ENCODE peak calls at places on chromosomes 12 and 14, in seven cellular contexts. L, N, O, M, U, E and C are unnamed samples.

GRCh38 chr14:63432228-63432627 is 110.9 kb downstream of the PPP2R5E start:
- DNase-seq in L (no peak), N (no peak), O (no peak), M (no peak), U (no peak), E (no peak), C (no peak)

GRCh38 chr12:96487214-96487613 is 2.2 kb upstream of the CFAP54 start:
- DNase-seq in L (no peak), N (peak), O (peak), M (peak), U (no peak), E (no peak), C (peak)

GRCh38 chr12:125794401-125794800 is 729.2 kb downstream of the AACS start:
- DNase-seq in L (no peak), N (peak), O (peak), M (no peak), U (no peak), E (no peak), C (no peak)

GRCh38 chr14:55451398-55451797 is 11.0 kb upstream of the TBPL2 start:
- DNase-seq in L (no peak), N (no peak), O (peak), M (no peak), U (no peak), E (no peak), C (peak)

GRCh38 chr14:54947230-54947629 is 44.6 kb upstream of the GCH1 start:
- DNase-seq in L (no peak), N (no peak), O (no peak), M (no peak), U (peak), E (no peak), C (no peak)

GRCh38 chr12:98587084-98587483 is 6.4 kb upstream of the SLC25A3 start:
- DNase-seq in L (no peak), N (no peak), O (no peak), M (no peak), U (no peak), E (no peak), C (no peak)

GRCh38 chr14:53626771-53627170 is 329.9 kb downstream of the BMP4 start:
- DNase-seq in L (no peak), N (no peak), O (no peak), M (no peak), U (no peak), E (no peak), C (no peak)

GRCh38 chr14:98514016-98514415 is 758.0 kb downstream of the BCL11B start:
- DNase-seq in L (no peak), N (no peak), O (no peak), M (no peak), U (no peak), E (no peak), C (no peak)

GRCh38 chr12:94145231-94145979 is 3.0 kb upstream of the PLXNC1 start:
- DNase-seq in L (no peak), N (peak), O (peak), M (peak), U (no peak), E (no peak), C (peak)

GRCh38 chr12:5435161-5435560 is 3.3 kb downstream of the NTF3 start:
- DNase-seq in L (no peak), N (no peak), O (no peak), M (no peak), U (no peak), E (no peak), C (no peak)

GRCh38 chr12:50505945-50506344 is 1.2 kb downstream of the DIP2B start:
- DNase-seq in L (no peak), N (peak), O (peak), M (no peak), U (no peak), E (no peak), C (peak)

GRCh38 chr14:50766338-50766886 is 64.5 kb downstream of the NIN start:
- DNase-seq in L (no peak), N (peak), O (no peak), M (no peak), U (no peak), E (no peak), C (peak)

GRCh38 chr14:89856871-89857345 is 97.6 kb downstream of the EFCAB11 start:
- DNase-seq in L (no peak), N (peak), O (peak), M (peak), U (no peak), E (no peak), C (peak)

GRCh38 chr12:1360812-1361211 is 233.6 kb downstream of the FBXL14 start:
- DNase-seq in L (peak), N (peak), O (peak), M (peak), U (no peak), E (no peak), C (peak)

GRCh38 chr12:115203661-115204060 is 519.7 kb upstream of the TBX3 start:
- DNase-seq in L (peak), N (no peak), O (peak), M (no peak), U (no peak), E (no peak), C (peak)

GRCh38 chr12:28800129-28800528 is 348.9 kb upstream of the FAR2 start:
- DNase-seq in L (no peak), N (no peak), O (no peak), M (no peak), U (no peak), E (no peak), C (no peak)

GRCh38 chr14:97290065-97290464 is 492.9 kb downstream of the VRK1 start:
- DNase-seq in L (no peak), N (no peak), O (no peak), M (no peak), U (no peak), E (no peak), C (no peak)

GRCh38 chr12:130702966-130703732 is 12.9 kb downstream of the RIMBP2 start:
- DNase-seq in L (no peak), N (no peak), O (no peak), M (no peak), U (no peak), E (no peak), C (no peak)

GRCh38 chr12:125773033-125773432 is 707.8 kb downstream of the AACS start:
- DNase-seq in L (no peak), N (no peak), O (no peak), M (peak), U (no peak), E (no peak), C (no peak)

GRCh38 chr12:14394317-14395058 is 29.0 kb downstream of the ATF7IP start:
- DNase-seq in L (peak), N (peak), O (peak), M (peak), U (peak), E (no peak), C (peak)

GRCh38 chr12:14390885-14391530 is 25.5 kb downstream of the ATF7IP start:
- DNase-seq in L (no peak), N (no peak), O (no peak), M (no peak), U (peak), E (no peak), C (no peak)

GRCh38 chr12:14396071-14396470 is 30.6 kb downstream of the ATF7IP start:
- DNase-seq in L (no peak), N (no peak), O (no peak), M (no peak), U (peak), E (no peak), C (peak)

GRCh38 chr12:14395059-14395778 is 29.7 kb downstream of the ATF7IP start:
- DNase-seq in L (no peak), N (no peak), O (no peak), M (no peak), U (no peak), E (no peak), C (no peak)

DNA sequence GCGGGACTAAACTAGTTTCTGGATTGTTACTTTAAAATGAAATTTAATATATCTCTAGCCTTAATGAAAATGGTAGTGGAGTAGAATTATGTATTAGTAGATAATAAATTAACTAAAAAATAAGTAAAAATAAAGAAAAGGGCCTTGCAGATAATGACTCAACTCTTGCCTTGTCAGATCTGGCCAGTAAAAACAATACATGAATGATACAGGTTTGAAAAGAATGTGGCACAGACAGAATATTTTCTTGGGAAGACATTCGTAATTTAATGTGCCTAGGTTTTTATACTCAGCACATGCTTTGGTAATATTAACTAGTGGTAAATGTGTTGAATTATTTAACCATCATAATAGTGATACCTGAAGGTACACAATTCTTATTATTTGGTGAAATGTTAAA is 28.3 kb downstream of the ATF7IP start:
- DNase-seq in L (no peak), N (no peak), O (peak), M (no peak), U (no peak), E (no peak), C (peak)
- H3K4me3 ChIP-seq in L (no peak), N (no peak), O (no peak), M (peak), U (no peak), E (peak), C (no peak)

GRCh38 chr12:52949413-52950331 is 754 bp downstream of the KRT18 start:
- DNase-seq in L (peak), N (peak), O (peak), M (peak), U (no peak), E (no peak), C (peak)
- H3K4me3 ChIP-seq in L (peak), N (peak), O (peak), M (peak), U (no peak), E (peak), C (peak)

GRCh38 chr14:74956280-74957072 is 1.1 kb upstream of the PGF start:
- DNase-seq in L (no peak), N (no peak), O (no peak), M (no peak), U (no peak), E (no peak), C (no peak)
- H3K4me3 ChIP-seq in L (no peak), N (no peak), O (no peak), M (no peak), U (no peak), E (no peak), C (no peak)

GRCh38 chr12:57454566-57455373 is at the start of gene INHBE:
- DNase-seq in L (peak), N (no peak), O (peak), M (peak), U (no peak), E (no peak), C (peak)
- H3K4me3 ChIP-seq in L (peak), N (no peak), O (peak), M (peak), U (no peak), E (peak), C (peak)